ENCODE peak calls at places on chromosomes 6 and 20, in nine cellular contexts. M, H, N, O, W, Z, A, S and V are unnamed samples.

GRCh38 chr6:89379281-89379680 is 26.8 kb upstream of the UBE2J1 start:
- DNase-seq in M (no peak), H (no peak), N (no peak), O (no peak), W (no peak), Z (no peak), A (no peak), S (no peak), V (no peak)

GRCh38 chr20:25278636-25279361 is 30.9 kb downstream of the PYGB start:
- DNase-seq in M (no peak), H (peak), N (no peak), O (no peak), W (no peak), Z (no peak), A (no peak), S (no peak), V (peak)

GRCh38 chr20:44217342-44218092 is 6.9 kb upstream of the OSER1 start:
- DNase-seq in M (peak), H (no peak), N (peak), O (peak), W (peak), Z (peak), A (peak), S (no peak), V (peak)

GRCh38 chr6:150813993-150814359 is 51.5 kb upstream of the MTHFD1L start:
- DNase-seq in M (no peak), H (no peak), N (no peak), O (no peak), W (no peak), Z (peak), A (no peak), S (no peak), V (no peak)

GRCh38 chr6:158648682-158649131 is 1.1 kb upstream of the SYTL3 start:
- DNase-seq in M (no peak), H (no peak), N (no peak), O (no peak), W (no peak), Z (peak), A (no peak), S (peak), V (no peak)

GRCh38 chr6:24720131-24720603 is 1.2 kb upstream of the C6orf62 start:
- DNase-seq in M (peak), H (no peak), N (peak), O (peak), W (peak), Z (peak), A (no peak), S (no peak), V (peak)

GRCh38 chr20:48205281-48205782 is 420.1 kb upstream of the SULF2 start:
- DNase-seq in M (no peak), H (no peak), N (no peak), O (no peak), W (no peak), Z (no peak), A (no peak), S (no peak), V (no peak)

GRCh38 chr6:135128268-135128914 is 52.7 kb upstream of the MYB start:
- DNase-seq in M (peak), H (no peak), N (no peak), O (no peak), W (no peak), Z (no peak), A (no peak), S (no peak), V (peak)

GRCh38 chr6:3628143-3628840 is 123.2 kb downstream of the PXDC1 start:
- DNase-seq in M (no peak), H (no peak), N (no peak), O (no peak), W (no peak), Z (peak), A (no peak), S (no peak), V (no peak)

GRCh38 chr6:139370047-139370706 is 4.3 kb downstream of the CITED2 start:
- DNase-seq in M (no peak), H (no peak), N (no peak), O (no peak), W (no peak), Z (peak), A (no peak), S (peak), V (no peak)

GRCh38 chr20:50048420-50049166 is 64.4 kb downstream of the UBE2V1 start:
- DNase-seq in M (no peak), H (no peak), N (no peak), O (no peak), W (no peak), Z (peak), A (no peak), S (no peak), V (peak)

GRCh38 chr6:101626264-101626663 is 232.8 kb downstream of the GRIK2 start:
- DNase-seq in M (no peak), H (no peak), N (no peak), O (no peak), W (no peak), Z (no peak), A (no peak), S (no peak), V (no peak)

GRCh38 chr6:12132351-12133222 is 120.5 kb downstream of the HIVEP1 start:
- DNase-seq in M (no peak), H (no peak), N (no peak), O (no peak), W (no peak), Z (no peak), A (no peak), S (no peak), V (no peak)

GRCh38 chr6:151624900-151625536 is 131.2 kb downstream of the CCDC170 start:
- DNase-seq in M (no peak), H (no peak), N (no peak), O (no peak), W (no peak), Z (no peak), A (no peak), S (no peak), V (no peak)

GRCh38 chr6:111558690-111559192 is 46.9 kb downstream of the TRAF3IP2 start:
- DNase-seq in M (no peak), H (no peak), N (no peak), O (no peak), W (no peak), Z (no peak), A (no peak), S (no peak), V (no peak)

GRCh38 chr6:163226836-163227485 is 187.6 kb upstream of the QKI start:
- DNase-seq in M (no peak), H (no peak), N (no peak), O (no peak), W (no peak), Z (peak), A (no peak), S (no peak), V (no peak)